ENCODE peak calls at places on chromosomes 1 and 21, in eight cellular contexts. One of them, this sample, is unnamed.

GRCh38 chr1:228727682-228728171 is 7.6 kb upstream of the RHOU start:
- DNase-seq in H54: no peak
- DNase-seq in lower leg skin: no peak
- DNase-seq in IMR-90: no peak
- DNase-seq in GM12878: no peak
- DNase-seq in A549: no peak
- DNase-seq in stomach: no peak
- DNase-seq in testis: no peak
- DNase-seq in this sample: no peak

GRCh38 chr1:204065174-204065985 is 7.5 kb upstream of the SOX13 start:
- DNase-seq in H54: no peak
- DNase-seq in lower leg skin: no peak
- DNase-seq in IMR-90: peak
- DNase-seq in GM12878: no peak
- DNase-seq in A549: no peak
- DNase-seq in stomach: peak
- DNase-seq in testis: no peak
- DNase-seq in this sample: no peak

GRCh38 chr1:67853704-67854103 is 20.4 kb upstream of the GNG12 start:
- DNase-seq in H54: peak
- DNase-seq in lower leg skin: no peak
- DNase-seq in IMR-90: peak
- DNase-seq in GM12878: no peak
- DNase-seq in A549: peak
- DNase-seq in stomach: peak
- DNase-seq in testis: peak
- DNase-seq in this sample: peak

GRCh38 chr1:94672934-94673333 is 131.4 kb upstream of the F3 start:
- DNase-seq in H54: no peak
- DNase-seq in lower leg skin: no peak
- DNase-seq in IMR-90: peak
- DNase-seq in GM12878: no peak
- DNase-seq in A549: no peak
- DNase-seq in stomach: no peak
- DNase-seq in testis: no peak
- DNase-seq in this sample: no peak

GRCh38 chr21:42599486-42599885 is 53.9 kb upstream of the PDE9A start:
- DNase-seq in H54: no peak
- DNase-seq in lower leg skin: no peak
- DNase-seq in IMR-90: no peak
- DNase-seq in GM12878: no peak
- DNase-seq in A549: no peak
- DNase-seq in stomach: no peak
- DNase-seq in testis: no peak
- DNase-seq in this sample: no peak

GRCh38 chr1:233912909-233913308 is 8.4 kb downstream of the SLC35F3 start:
- DNase-seq in H54: no peak
- DNase-seq in lower leg skin: no peak
- DNase-seq in IMR-90: no peak
- DNase-seq in GM12878: no peak
- DNase-seq in A549: no peak
- DNase-seq in stomach: no peak
- DNase-seq in testis: no peak
- DNase-seq in this sample: no peak

GRCh38 chr1:10161541-10162290 is 48.7 kb upstream of the KIF1B start:
- DNase-seq in H54: no peak
- DNase-seq in lower leg skin: no peak
- DNase-seq in IMR-90: no peak
- DNase-seq in GM12878: no peak
- DNase-seq in A549: no peak
- DNase-seq in stomach: no peak
- DNase-seq in testis: no peak
- DNase-seq in this sample: no peak

GRCh38 chr1:34827341-34827941 is 32.1 kb downstream of the SMIM12 start:
- DNase-seq in H54: no peak
- DNase-seq in lower leg skin: no peak
- DNase-seq in IMR-90: no peak
- DNase-seq in GM12878: no peak
- DNase-seq in A549: no peak
- DNase-seq in stomach: no peak
- DNase-seq in testis: no peak
- DNase-seq in this sample: no peak

GRCh38 chr1:112522621-112523020 is 13.9 kb downstream of the WNT2B start:
- DNase-seq in H54: no peak
- DNase-seq in lower leg skin: no peak
- DNase-seq in IMR-90: peak
- DNase-seq in GM12878: no peak
- DNase-seq in A549: no peak
- DNase-seq in stomach: no peak
- DNase-seq in testis: no peak
- DNase-seq in this sample: no peak

GRCh38 chr1:112396668-112397025 is 633 bp downstream of the CTTNBP2NL start:
- DNase-seq in H54: no peak
- DNase-seq in lower leg skin: no peak
- DNase-seq in IMR-90: peak
- DNase-seq in GM12878: no peak
- DNase-seq in A549: no peak
- DNase-seq in stomach: no peak
- DNase-seq in testis: no peak
- DNase-seq in this sample: no peak

GRCh38 chr1:156559086-156559796 is 13.1 kb downstream of the IQGAP3 start:
- DNase-seq in H54: no peak
- DNase-seq in lower leg skin: no peak
- DNase-seq in IMR-90: no peak
- DNase-seq in GM12878: no peak
- DNase-seq in A549: no peak
- DNase-seq in stomach: no peak
- DNase-seq in testis: no peak
- DNase-seq in this sample: no peak

GRCh38 chr1:54474500-54475235 is 68.5 kb upstream of the SSBP3 start:
- DNase-seq in H54: no peak
- DNase-seq in lower leg skin: no peak
- DNase-seq in IMR-90: no peak
- DNase-seq in GM12878: no peak
- DNase-seq in A549: no peak
- DNase-seq in stomach: no peak
- DNase-seq in testis: peak
- DNase-seq in this sample: no peak

DNA sequence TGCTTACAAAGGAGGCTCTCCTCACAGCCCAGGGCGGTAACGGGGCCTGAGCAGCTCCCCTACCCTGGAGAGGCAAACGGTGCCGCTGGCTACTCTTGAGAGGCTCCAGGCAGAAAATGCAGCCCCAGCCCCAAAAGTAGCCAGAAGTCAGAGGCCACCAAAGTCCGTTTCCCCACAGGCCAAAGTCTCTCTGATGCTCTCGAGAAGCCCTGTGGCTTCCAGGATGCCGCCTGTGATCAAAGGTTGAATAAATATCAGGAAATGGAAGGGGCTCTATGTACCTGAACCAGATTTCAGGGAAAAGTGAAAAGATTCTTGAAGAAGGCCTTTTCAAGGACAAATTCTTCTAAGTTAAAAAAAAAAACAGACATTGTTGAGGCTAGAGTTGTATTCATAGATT is 4.2 kb downstream of the PANK4 start:
- DNase-seq in H54: no peak
- DNase-seq in lower leg skin: no peak
- DNase-seq in IMR-90: no peak
- DNase-seq in GM12878: no peak
- DNase-seq in A549: no peak
- DNase-seq in stomach: no peak
- DNase-seq in testis: no peak
- DNase-seq in this sample: no peak
- TF ChIP-seq POLR2A in H54: no peak
- TF ChIP-seq POLR2A in lower leg skin: no peak
- TF ChIP-seq POLR2A in IMR-90: no peak
- TF ChIP-seq POLR2A in GM12878: no peak
- TF ChIP-seq POLR2A in A549: no peak
- TF ChIP-seq POLR2A in stomach: no peak
- TF ChIP-seq POLR2A in testis: no peak
- TF ChIP-seq POLR2A in this sample: no peak

GRCh38 chr1:23567996-23568607 is 8.8 kb upstream of the ID3 start:
- DNase-seq in H54: no peak
- DNase-seq in lower leg skin: no peak
- DNase-seq in IMR-90: no peak
- DNase-seq in GM12878: no peak
- DNase-seq in A549: no peak
- DNase-seq in stomach: no peak
- DNase-seq in testis: no peak
- DNase-seq in this sample: no peak

GRCh38 chr1:23566304-23566703 is 7.0 kb upstream of the ID3 start:
- DNase-seq in H54: no peak
- DNase-seq in lower leg skin: no peak
- DNase-seq in IMR-90: no peak
- DNase-seq in GM12878: no peak
- DNase-seq in A549: no peak
- DNase-seq in stomach: no peak
- DNase-seq in testis: no peak
- DNase-seq in this sample: no peak

GRCh38 chr1:23567629-23567995 is 8.3 kb upstream of the ID3 start:
- DNase-seq in H54: no peak
- DNase-seq in lower leg skin: no peak
- DNase-seq in IMR-90: no peak
- DNase-seq in GM12878: no peak
- DNase-seq in A549: no peak
- DNase-seq in stomach: no peak
- DNase-seq in testis: no peak
- DNase-seq in this sample: no peak

GRCh38 chr1:23570001-23570691 is 10.8 kb upstream of the ID3 start:
- DNase-seq in H54: no peak
- DNase-seq in lower leg skin: no peak
- DNase-seq in IMR-90: no peak
- DNase-seq in GM12878: no peak
- DNase-seq in A549: no peak
- DNase-seq in stomach: no peak
- DNase-seq in testis: no peak
- DNase-seq in this sample: no peak

DNA sequence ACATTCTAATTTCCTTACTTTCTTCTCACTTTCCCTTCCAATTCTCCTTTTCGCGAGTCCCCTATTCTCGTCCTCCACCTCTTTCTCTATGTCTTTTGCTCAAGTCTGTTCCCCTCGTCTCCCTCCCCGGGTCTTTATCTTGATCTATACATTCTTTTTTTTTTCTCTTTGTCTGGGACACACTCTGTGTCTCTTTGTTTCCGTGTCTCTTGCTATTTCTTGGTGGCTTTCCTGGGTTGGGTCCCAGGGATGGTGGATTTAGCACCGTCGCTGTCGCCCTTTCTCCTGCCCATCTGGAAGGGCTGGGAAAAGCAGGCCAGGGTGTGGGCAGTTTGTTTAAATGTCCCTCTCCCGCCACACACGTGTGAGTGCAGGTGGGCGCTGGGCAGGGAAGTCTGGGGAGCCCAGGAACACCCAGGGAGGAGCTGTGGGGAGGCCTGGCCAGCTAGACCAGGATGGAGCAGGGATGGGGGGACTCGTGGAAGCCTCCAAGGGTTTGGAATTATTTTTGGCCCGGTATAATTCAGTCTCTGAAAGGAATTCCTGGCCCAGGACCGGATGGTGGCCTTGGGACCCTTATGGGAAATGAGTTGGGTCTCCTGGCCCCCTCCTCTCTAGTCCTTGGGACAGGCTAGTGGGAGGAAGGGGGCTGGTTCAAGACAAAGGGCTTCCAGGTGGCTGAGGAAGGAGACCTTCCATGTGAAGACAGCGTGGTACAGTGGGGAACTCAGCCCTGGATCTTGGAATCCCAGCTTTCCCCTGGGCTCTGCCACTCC is 9.5 kb upstream of the ID3 start:
- DNase-seq in H54: no peak
- DNase-seq in lower leg skin: no peak
- DNase-seq in IMR-90: no peak
- DNase-seq in GM12878: no peak
- DNase-seq in A549: no peak
- DNase-seq in stomach: no peak
- DNase-seq in testis: no peak
- DNase-seq in this sample: no peak
- TF ChIP-seq POLR2A in H54: no peak
- TF ChIP-seq POLR2A in lower leg skin: no peak
- TF ChIP-seq POLR2A in IMR-90: no peak
- TF ChIP-seq POLR2A in GM12878: no peak
- TF ChIP-seq POLR2A in A549: no peak
- TF ChIP-seq POLR2A in stomach: no peak
- TF ChIP-seq POLR2A in testis: no peak
- TF ChIP-seq POLR2A in this sample: no peak

GRCh38 chr1:153658400-153659174 is at the start of gene SNAPIN:
- DNase-seq in H54: peak
- DNase-seq in lower leg skin: peak
- DNase-seq in IMR-90: peak
- DNase-seq in GM12878: peak
- DNase-seq in A549: peak
- DNase-seq in stomach: peak
- DNase-seq in testis: peak
- DNase-seq in this sample: peak
- TF ChIP-seq POLR2A in H54: peak
- TF ChIP-seq POLR2A in lower leg skin: peak
- TF ChIP-seq POLR2A in IMR-90: peak
- TF ChIP-seq POLR2A in GM12878: peak
- TF ChIP-seq POLR2A in A549: peak
- TF ChIP-seq POLR2A in stomach: no peak
- TF ChIP-seq POLR2A in testis: peak
- TF ChIP-seq POLR2A in this sample: peak

DNA sequence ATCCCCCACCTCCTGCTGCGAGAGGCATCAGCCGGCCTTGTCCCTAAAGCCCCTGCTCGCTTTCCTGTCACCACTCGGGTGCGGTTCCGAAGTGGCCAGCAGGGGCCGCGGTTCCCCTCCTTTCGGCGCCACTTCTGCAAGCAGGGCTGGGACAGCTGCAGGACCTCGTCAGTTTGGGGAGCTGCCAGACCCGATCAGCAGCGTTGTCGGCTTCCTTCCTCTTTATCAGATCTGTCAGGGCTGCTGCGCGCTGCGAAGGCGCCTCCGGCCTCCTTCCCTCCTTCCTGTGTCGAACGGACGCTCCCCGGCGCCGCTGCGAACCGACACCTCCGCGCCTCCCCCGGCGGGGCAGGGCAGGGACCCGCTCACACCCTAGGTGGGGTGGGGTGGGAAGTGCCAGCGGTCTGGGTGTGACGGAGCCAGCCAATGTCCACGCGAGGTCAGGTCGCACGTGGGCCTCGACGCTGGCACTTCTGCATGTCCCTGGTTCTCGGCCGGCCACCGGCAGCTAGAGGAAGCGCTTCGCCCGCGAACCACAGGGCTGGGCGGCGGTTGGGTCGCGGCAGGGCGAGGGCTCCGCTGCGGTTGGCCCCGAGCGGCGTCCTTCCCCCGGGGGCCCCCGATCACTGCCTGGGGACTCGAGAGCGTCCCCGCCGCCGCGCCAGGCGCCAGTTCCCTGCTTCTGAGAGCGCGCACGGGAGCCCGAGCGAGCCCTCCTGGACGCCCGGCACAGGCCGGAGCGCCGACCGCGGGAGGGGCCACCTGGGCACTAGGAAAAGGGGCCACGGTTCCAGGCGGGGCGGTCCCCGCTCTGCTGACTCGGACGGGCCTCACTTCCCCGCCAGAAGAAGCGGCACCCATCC is 81.8 kb downstream of the RUNX3 start:
- DNase-seq in H54: no peak
- DNase-seq in lower leg skin: peak
- DNase-seq in IMR-90: peak
- DNase-seq in GM12878: peak
- DNase-seq in A549: peak
- DNase-seq in stomach: peak
- DNase-seq in testis: peak
- DNase-seq in this sample: peak
- TF ChIP-seq POLR2A in H54: no peak
- TF ChIP-seq POLR2A in lower leg skin: no peak
- TF ChIP-seq POLR2A in IMR-90: peak
- TF ChIP-seq POLR2A in GM12878: peak
- TF ChIP-seq POLR2A in A549: no peak
- TF ChIP-seq POLR2A in stomach: no peak
- TF ChIP-seq POLR2A in testis: no peak
- TF ChIP-seq POLR2A in this sample: no peak

GRCh38 chr1:1013105-1013921 is at the start of gene ISG15:
- DNase-seq in H54: peak
- DNase-seq in lower leg skin: peak
- DNase-seq in IMR-90: peak
- DNase-seq in GM12878: peak
- DNase-seq in A549: peak
- DNase-seq in stomach: peak
- DNase-seq in testis: peak
- DNase-seq in this sample: peak
- TF ChIP-seq POLR2A in H54: peak
- TF ChIP-seq POLR2A in lower leg skin: no peak
- TF ChIP-seq POLR2A in IMR-90: peak
- TF ChIP-seq POLR2A in GM12878: peak
- TF ChIP-seq POLR2A in A549: no peak
- TF ChIP-seq POLR2A in stomach: peak
- TF ChIP-seq POLR2A in testis: peak
- TF ChIP-seq POLR2A in this sample: no peak